ENCODE peak calls at places on chromosome 20, in ten cellular contexts. T is adrenal gland; K is MG63; Q is iPS-NIHi11; D is stromal cell of bone marrow; F is AG09319; P is activated gamma-delta T cell; R is GDM1; J is Peyer's patch; X is activated naive CD8-positive, alpha-beta T cell treated with anti-CD3 and anti-CD28 coated beads, Interleukin-2, amount 10 ng/mL, durations not matched to agents 7 days and 5 days. U is an unnamed sample.

GRCh38 chr20:36777152-36777551 is 3.6 kb upstream of the DSN1 start:
- DNase-seq in P (no peak), F (no peak), D (no peak), T (no peak), R (no peak), Q (no peak), K (no peak), X (no peak), J (no peak), U (no peak)

GRCh38 chr20:47774081-47774777 is 11.1 kb downstream of the SULF2 start:
- DNase-seq in P (no peak), Q (no peak), K (no peak), J (no peak), X (no peak), D (no peak), F (no peak), T (no peak), R (no peak), U (no peak)

GRCh38 chr20:6081236-6081635 is 27.4 kb upstream of the LRRN4 start:
- DNase-seq in X (no peak), T (peak; percentile 91), J (no peak), Q (no peak), R (no peak), K (peak; percentile 32), D (peak; percentile 69), F (peak; percentile 20), P (no peak), U (peak; percentile 14)

GRCh38 chr20:23358563-23358906 is 3.4 kb upstream of the GZF1 start:
- DNase-seq in K (no peak), D (no peak), R (no peak), Q (no peak), J (no peak), F (no peak), P (no peak), T (no peak), X (no peak), U (no peak)

GRCh38 chr20:31596831-31597482 is 8.1 kb upstream of the ID1 start:
- DNase-seq in D (no peak), F (no peak), T (no peak), R (no peak), Q (no peak), J (no peak), P (no peak), K (no peak), X (no peak), U (no peak)

GRCh38 chr20:40704828-40705227 is 15.8 kb upstream of the MAFB start:
- DNase-seq in P (no peak), J (no peak), T (no peak), X (no peak), R (no peak), F (no peak), D (no peak), K (no peak), Q (no peak), U (no peak)

GRCh38 chr20:4830212-4830607 is 108.5 kb downstream of the PRND start:
- DNase-seq in Q (no peak), F (no peak), R (no peak), J (no peak), D (no peak), P (no peak), K (no peak), T (no peak), X (no peak), U (no peak)

GRCh38 chr20:37773260-37773825 is 79.5 kb downstream of the CTNNBL1 start:
- DNase-seq in Q (no peak), P (no peak), K (no peak), D (no peak), T (no peak), J (no peak), R (no peak), F (no peak), X (no peak), U (no peak)

GRCh38 chr20:33744773-33745385 is 13.1 kb downstream of the ZNF341 start:
- DNase-seq in Q (no peak), K (no peak), D (no peak), X (no peak), T (no peak), R (no peak), J (no peak), F (no peak), P (no peak), U (no peak)

GRCh38 chr20:61608275-61609085 is 356.4 kb downstream of the CDH4 start:
- DNase-seq in R (no peak), K (no peak), D (no peak), P (no peak), J (no peak), X (no peak), Q (peak; percentile 89), F (no peak), T (no peak), U (no peak)

GRCh38 chr20:10667077-10667401 is 6.8 kb downstream of the JAG1 start:
- DNase-seq in Q (no peak), P (no peak), T (peak; percentile 51), J (no peak), R (no peak), F (no peak), K (peak; percentile 90), X (no peak), D (no peak), U (no peak)

GRCh38 chr20:17612287-17612974 is 42.6 kb downstream of the DSTN start:
- DNase-seq in Q (peak; percentile 4), X (peak; percentile 66), T (no peak), K (no peak), P (peak; percentile 47), R (no peak), J (no peak), D (no peak), F (no peak), U (no peak)

GRCh38 chr20:23497458-23498026 is 6.6 kb downstream of the CST8 start:
- DNase-seq in K (no peak), X (no peak), J (no peak), R (no peak), T (no peak), P (no peak), D (no peak), Q (no peak), F (no peak), U (no peak)

GRCh38 chr20:7843613-7844012 is 96.6 kb downstream of the HAO1 start:
- DNase-seq in X (no peak), T (no peak), D (peak; percentile 65), F (peak; percentile 18), P (no peak), R (no peak), J (no peak), K (peak; percentile 33), Q (no peak), U (peak; percentile 61)

GRCh38 chr20:47691632-47692031 is 93.6 kb downstream of the SULF2 start:
- DNase-seq in F (no peak), T (no peak), K (no peak), J (no peak), Q (no peak), D (no peak), R (no peak), P (no peak), X (no peak), U (no peak)

GRCh38 chr20:23118144-23118543 is 32.0 kb upstream of the CD93 start:
- DNase-seq in J (no peak), T (no peak), D (no peak), P (no peak), K (no peak), X (no peak), R (no peak), Q (no peak), F (no peak), U (no peak)

GRCh38 chr20:38460040-38460623 is 12.5 kb upstream of the RALGAPB start:
- DNase-seq in D (peak; percentile 30), F (no peak), T (peak; percentile 33), R (no peak), K (peak; percentile 41), X (no peak), J (no peak), P (no peak), Q (peak; percentile 39), U (peak; percentile 86)

GRCh38 chr20:48124960-48125359 is 339.7 kb upstream of the SULF2 start:
- DNase-seq in D (no peak), R (no peak), K (no peak), P (no peak), X (no peak), T (no peak), J (no peak), F (no peak), Q (no peak), U (no peak)

GRCh38 chr20:32763202-32763999 is 1.2 kb downstream of the DNMT3B start:
- DNase-seq in P (no peak), X (peak; percentile 43), K (no peak), F (no peak), T (no peak), D (no peak), Q (peak; percentile 53), J (no peak), R (no peak), U (no peak)

GRCh38 chr20:32050851-32051556 is 1.0 kb upstream of the HCK start:
- DNase-seq in R (peak; percentile 90), T (peak; percentile 30), J (peak; percentile 43), P (no peak), Q (peak; percentile 50), X (no peak), D (no peak), F (no peak), K (no peak), U (no peak)

GRCh38 chr20:48329676-48330644 is 497.8 kb downstream of the PREX1 start:
- DNase-seq in R (no peak), T (no peak), X (no peak), F (no peak), D (peak; percentile 22), P (no peak), Q (peak; percentile 73), K (peak; percentile 53), J (no peak), U (no peak)

GRCh38 chr20:23350855-23351838 is 556 bp downstream of the NXT1 start:
- DNase-seq in J (peak; percentile 83), P (peak; percentile 52), T (peak; percentile 58), Q (peak; percentile 31), F (no peak), R (no peak), X (peak; percentile 59), K (peak; percentile 25), D (no peak), U (peak; percentile 27)

GRCh38 chr20:24892522-24892921 is 56.5 kb upstream of the CST7 start:
- DNase-seq in K (no peak), F (no peak), J (no peak), T (no peak), R (no peak), Q (no peak), P (no peak), X (no peak), D (no peak), U (no peak)